ENCODE peak calls at places on chromosomes 2 and 18, in five cellular contexts. One of them, this sample, is unnamed.

GRCh38 chr2:240156026-240156390 is 15.6 kb upstream of the OTOS start:
- DNase-seq in CD4-positive, CD25-positive, alpha-beta regulatory T cell: no peak
- DNase-seq in skeletal muscle cell: no peak
- DNase-seq in AG04450: no peak
- DNase-seq in ACHN: no peak
- DNase-seq in this sample: no peak

GRCh38 chr2:134120718-134121630 is 132.9 kb upstream of the MGAT5 start:
- DNase-seq in CD4-positive, CD25-positive, alpha-beta regulatory T cell: peak; percentile 63
- DNase-seq in skeletal muscle cell: no peak
- DNase-seq in AG04450: peak; percentile 32
- DNase-seq in ACHN: peak; percentile 64
- DNase-seq in this sample: peak; percentile 80

GRCh38 chr2:215728504-215729065 is 284.8 kb downstream of the MREG start:
- DNase-seq in CD4-positive, CD25-positive, alpha-beta regulatory T cell: no peak
- DNase-seq in skeletal muscle cell: peak; percentile 99
- DNase-seq in AG04450: peak; percentile 72
- DNase-seq in ACHN: no peak
- DNase-seq in this sample: peak; percentile 53

GRCh38 chr18:13283746-13284145 is 65.2 kb downstream of the LDLRAD4 start:
- DNase-seq in CD4-positive, CD25-positive, alpha-beta regulatory T cell: no peak
- DNase-seq in skeletal muscle cell: no peak
- DNase-seq in AG04450: no peak
- DNase-seq in ACHN: no peak
- DNase-seq in this sample: no peak

GRCh38 chr2:238987352-238987981 is 139.6 kb downstream of the TWIST2 start:
- DNase-seq in CD4-positive, CD25-positive, alpha-beta regulatory T cell: no peak
- DNase-seq in skeletal muscle cell: no peak
- DNase-seq in AG04450: no peak
- DNase-seq in ACHN: no peak
- DNase-seq in this sample: no peak

GRCh38 chr18:8519102-8519501 is 90.1 kb upstream of the RAB12 start:
- DNase-seq in CD4-positive, CD25-positive, alpha-beta regulatory T cell: no peak
- DNase-seq in skeletal muscle cell: no peak
- DNase-seq in AG04450: no peak
- DNase-seq in ACHN: no peak
- DNase-seq in this sample: no peak

GRCh38 chr2:230886641-230887040 is 21.9 kb downstream of the ITM2C start:
- DNase-seq in CD4-positive, CD25-positive, alpha-beta regulatory T cell: no peak
- DNase-seq in skeletal muscle cell: no peak
- DNase-seq in AG04450: no peak
- DNase-seq in ACHN: no peak
- DNase-seq in this sample: peak; percentile 32

GRCh38 chr2:170462433-170463205 is 252.5 kb upstream of the SP5 start:
- DNase-seq in CD4-positive, CD25-positive, alpha-beta regulatory T cell: no peak
- DNase-seq in skeletal muscle cell: no peak
- DNase-seq in AG04450: no peak
- DNase-seq in ACHN: no peak
- DNase-seq in this sample: no peak

GRCh38 chr2:163595033-163595432 is 140.8 kb downstream of the FIGN start:
- DNase-seq in CD4-positive, CD25-positive, alpha-beta regulatory T cell: no peak
- DNase-seq in skeletal muscle cell: no peak
- DNase-seq in AG04450: no peak
- DNase-seq in ACHN: no peak
- DNase-seq in this sample: no peak

GRCh38 chr2:8300216-8300615 is 381.6 kb upstream of the ID2 start:
- DNase-seq in CD4-positive, CD25-positive, alpha-beta regulatory T cell: no peak
- DNase-seq in skeletal muscle cell: no peak
- DNase-seq in AG04450: no peak
- DNase-seq in ACHN: no peak
- DNase-seq in this sample: no peak

GRCh38 chr2:151616760-151617339 is 117.4 kb downstream of the NEB start:
- DNase-seq in CD4-positive, CD25-positive, alpha-beta regulatory T cell: no peak
- DNase-seq in skeletal muscle cell: no peak
- DNase-seq in AG04450: no peak
- DNase-seq in ACHN: peak; percentile 13
- DNase-seq in this sample: no peak

GRCh38 chr2:2456721-2457120 is 125.6 kb upstream of the MYT1L start:
- DNase-seq in CD4-positive, CD25-positive, alpha-beta regulatory T cell: no peak
- DNase-seq in skeletal muscle cell: peak; percentile 83
- DNase-seq in AG04450: peak; percentile 36
- DNase-seq in ACHN: no peak
- DNase-seq in this sample: no peak

GRCh38 chr2:20576598-20577115 is 74.2 kb downstream of the HS1BP3 start:
- DNase-seq in CD4-positive, CD25-positive, alpha-beta regulatory T cell: peak; percentile 62
- DNase-seq in skeletal muscle cell: no peak
- DNase-seq in AG04450: no peak
- DNase-seq in ACHN: no peak
- DNase-seq in this sample: no peak

GRCh38 chr2:69305166-69305565 is 81.9 kb downstream of the GFPT1 start:
- DNase-seq in CD4-positive, CD25-positive, alpha-beta regulatory T cell: no peak
- DNase-seq in skeletal muscle cell: no peak
- DNase-seq in AG04450: no peak
- DNase-seq in ACHN: no peak
- DNase-seq in this sample: no peak

GRCh38 chr2:84880645-84881521 is at the start of gene TRABD2A:
- DNase-seq in CD4-positive, CD25-positive, alpha-beta regulatory T cell: peak; percentile 63
- DNase-seq in skeletal muscle cell: no peak
- DNase-seq in AG04450: no peak
- DNase-seq in ACHN: peak; percentile 30
- DNase-seq in this sample: peak; percentile 69

GRCh38 chr2:177187631-177188312 is 24.8 kb upstream of the HNRNPA3 start:
- DNase-seq in CD4-positive, CD25-positive, alpha-beta regulatory T cell: no peak
- DNase-seq in skeletal muscle cell: peak; percentile 87
- DNase-seq in AG04450: no peak
- DNase-seq in ACHN: no peak
- DNase-seq in this sample: no peak

GRCh38 chr2:157283468-157283867 is 26.0 kb downstream of the GALNT5 start:
- DNase-seq in CD4-positive, CD25-positive, alpha-beta regulatory T cell: no peak
- DNase-seq in skeletal muscle cell: no peak
- DNase-seq in AG04450: no peak
- DNase-seq in ACHN: no peak
- DNase-seq in this sample: no peak

GRCh38 chr2:200301953-200302628 is 4.4 kb upstream of the SPATS2L start:
- DNase-seq in CD4-positive, CD25-positive, alpha-beta regulatory T cell: no peak
- DNase-seq in skeletal muscle cell: no peak
- DNase-seq in AG04450: no peak
- DNase-seq in ACHN: no peak
- DNase-seq in this sample: no peak

GRCh38 chr2:2826209-2826551 is 495.1 kb upstream of the MYT1L start:
- DNase-seq in CD4-positive, CD25-positive, alpha-beta regulatory T cell: no peak
- DNase-seq in skeletal muscle cell: no peak
- DNase-seq in AG04450: no peak
- DNase-seq in ACHN: no peak
- DNase-seq in this sample: no peak